ENCODE peak calls at places on chromosomes 7 and 10, in six cellular contexts. One of them, this sample, is unnamed. For H3K27me3 and H3K36me3, the result is how much of the 10 kb centered on the place peaks cover.

GRCh38 chr7:99232082-99232770 is 24.3 kb upstream of the KPNA7 start:
- DNase-seq in transverse colon: no peak
- DNase-seq in cardiac muscle cell: no peak
- DNase-seq in stomach: no peak
- DNase-seq in CD8-positive, alpha-beta T cell: no peak
- DNase-seq in SJSA1: no peak
- DNase-seq in this sample: no peak

GRCh38 chr7:41051062-41051461 is 651.8 kb downstream of the INHBA start:
- DNase-seq in transverse colon: no peak
- DNase-seq in cardiac muscle cell: no peak
- DNase-seq in stomach: no peak
- DNase-seq in CD8-positive, alpha-beta T cell: no peak
- DNase-seq in SJSA1: no peak
- DNase-seq in this sample: no peak

GRCh38 chr7:154409703-154410311 is 357.6 kb downstream of the DPP6 start:
- DNase-seq in transverse colon: no peak
- DNase-seq in cardiac muscle cell: peak
- DNase-seq in stomach: no peak
- DNase-seq in CD8-positive, alpha-beta T cell: no peak
- DNase-seq in SJSA1: no peak
- DNase-seq in this sample: no peak

GRCh38 chr7:157475601-157476000 is 138.8 kb downstream of the DNAJB6 start:
- DNase-seq in transverse colon: no peak
- DNase-seq in cardiac muscle cell: no peak
- DNase-seq in stomach: peak
- DNase-seq in CD8-positive, alpha-beta T cell: no peak
- DNase-seq in SJSA1: peak
- DNase-seq in this sample: no peak

GRCh38 chr7:118777308-118777707 is 552.8 kb downstream of the ANKRD7 start:
- DNase-seq in transverse colon: no peak
- DNase-seq in cardiac muscle cell: no peak
- DNase-seq in stomach: no peak
- DNase-seq in CD8-positive, alpha-beta T cell: no peak
- DNase-seq in SJSA1: no peak
- DNase-seq in this sample: no peak

GRCh38 chr7:28856656-28857055 is 101.5 kb downstream of the TRIL start:
- DNase-seq in transverse colon: no peak
- DNase-seq in cardiac muscle cell: no peak
- DNase-seq in stomach: no peak
- DNase-seq in CD8-positive, alpha-beta T cell: no peak
- DNase-seq in SJSA1: no peak
- DNase-seq in this sample: no peak

GRCh38 chr7:71753236-71753635 is 621.3 kb downstream of the GALNT17 start:
- DNase-seq in transverse colon: no peak
- DNase-seq in cardiac muscle cell: no peak
- DNase-seq in stomach: no peak
- DNase-seq in CD8-positive, alpha-beta T cell: no peak
- DNase-seq in SJSA1: no peak
- DNase-seq in this sample: no peak

GRCh38 chr7:116231543-116232401 is 21.4 kb downstream of the TES start:
- DNase-seq in transverse colon: no peak
- DNase-seq in cardiac muscle cell: peak
- DNase-seq in stomach: no peak
- DNase-seq in CD8-positive, alpha-beta T cell: no peak
- DNase-seq in SJSA1: no peak
- DNase-seq in this sample: no peak

GRCh38 chr10:88791924-88792323 is 10.6 kb upstream of the LIPM start:
- DNase-seq in transverse colon: no peak
- DNase-seq in cardiac muscle cell: peak
- DNase-seq in stomach: no peak
- DNase-seq in CD8-positive, alpha-beta T cell: no peak
- DNase-seq in SJSA1: peak
- DNase-seq in this sample: no peak

GRCh38 chr10:49558194-49558593 is 19.3 kb upstream of the ERCC6 start:
- DNase-seq in transverse colon: no peak
- DNase-seq in cardiac muscle cell: peak
- DNase-seq in stomach: no peak
- DNase-seq in CD8-positive, alpha-beta T cell: no peak
- DNase-seq in SJSA1: no peak
- DNase-seq in this sample: no peak

GRCh38 chr7:2621948-2622640 is 9.7 kb upstream of the TTYH3 start:
- DNase-seq in transverse colon: no peak
- DNase-seq in cardiac muscle cell: peak
- DNase-seq in stomach: no peak
- DNase-seq in CD8-positive, alpha-beta T cell: no peak
- DNase-seq in SJSA1: no peak
- DNase-seq in this sample: no peak

GRCh38 chr7:115009736-115010435 is 88.0 kb downstream of the MDFIC start:
- DNase-seq in transverse colon: peak
- DNase-seq in cardiac muscle cell: peak
- DNase-seq in stomach: no peak
- DNase-seq in CD8-positive, alpha-beta T cell: no peak
- DNase-seq in SJSA1: no peak
- DNase-seq in this sample: peak

GRCh38 chr10:17660921-17661320 is 17.0 kb downstream of the STAM start:
- DNase-seq in transverse colon: no peak
- DNase-seq in cardiac muscle cell: no peak
- DNase-seq in stomach: no peak
- DNase-seq in CD8-positive, alpha-beta T cell: no peak
- DNase-seq in SJSA1: no peak
- DNase-seq in this sample: no peak

GRCh38 chr7:94382746-94383145 is 11.9 kb upstream of the COL1A2 start:
- DNase-seq in transverse colon: no peak
- DNase-seq in cardiac muscle cell: no peak
- DNase-seq in stomach: no peak
- DNase-seq in CD8-positive, alpha-beta T cell: no peak
- DNase-seq in SJSA1: no peak
- DNase-seq in this sample: no peak

GRCh38 chr10:126153686-126154628 is 234.3 kb downstream of the ADAM12 start:
- DNase-seq in transverse colon: no peak
- DNase-seq in cardiac muscle cell: peak
- DNase-seq in stomach: no peak
- DNase-seq in CD8-positive, alpha-beta T cell: no peak
- DNase-seq in SJSA1: no peak
- DNase-seq in this sample: no peak

GRCh38 chr10:71650397-71650796 is 69.2 kb downstream of the C10orf105 start:
- DNase-seq in transverse colon: no peak
- DNase-seq in cardiac muscle cell: no peak
- DNase-seq in stomach: no peak
- DNase-seq in CD8-positive, alpha-beta T cell: no peak
- DNase-seq in SJSA1: no peak
- DNase-seq in this sample: no peak

GRCh38 chr10:15313844-15314243 is 57.2 kb downstream of the FAM171A1 start:
- DNase-seq in transverse colon: no peak
- DNase-seq in cardiac muscle cell: peak
- DNase-seq in stomach: no peak
- DNase-seq in CD8-positive, alpha-beta T cell: no peak
- DNase-seq in SJSA1: no peak
- DNase-seq in this sample: no peak

GRCh38 chr7:128792471-128793183 is 859 bp downstream of the CCDC136 start:
- DNase-seq in transverse colon: no peak
- DNase-seq in cardiac muscle cell: no peak
- DNase-seq in stomach: no peak
- DNase-seq in CD8-positive, alpha-beta T cell: no peak
- DNase-seq in SJSA1: no peak
- DNase-seq in this sample: no peak

GRCh38 chr7:157621131-157621681 is 284.4 kb downstream of the DNAJB6 start:
- DNase-seq in transverse colon: no peak
- DNase-seq in cardiac muscle cell: no peak
- DNase-seq in stomach: no peak
- DNase-seq in CD8-positive, alpha-beta T cell: no peak
- DNase-seq in SJSA1: no peak
- DNase-seq in this sample: no peak

GRCh38 chr7:28236560-28236959 is 56.0 kb upstream of the JAZF1 start:
- DNase-seq in transverse colon: no peak
- DNase-seq in cardiac muscle cell: no peak
- DNase-seq in stomach: no peak
- DNase-seq in CD8-positive, alpha-beta T cell: no peak
- DNase-seq in SJSA1: no peak
- DNase-seq in this sample: no peak

GRCh38 chr10:63666836-63667383 is 145.7 kb downstream of the REEP3 start:
- DNase-seq in transverse colon: no peak
- DNase-seq in cardiac muscle cell: peak
- DNase-seq in stomach: no peak
- DNase-seq in CD8-positive, alpha-beta T cell: no peak
- DNase-seq in SJSA1: no peak
- DNase-seq in this sample: peak

GRCh38 chr7:139854803-139855497 is 25.9 kb downstream of the TBXAS1 start:
- DNase-seq in transverse colon: no peak
- DNase-seq in cardiac muscle cell: no peak
- DNase-seq in stomach: no peak
- DNase-seq in CD8-positive, alpha-beta T cell: no peak
- DNase-seq in SJSA1: no peak
- DNase-seq in this sample: no peak

GRCh38 chr10:5527332-5528200 is 2.8 kb downstream of the CALML3 start:
- DNase-seq in transverse colon: peak
- DNase-seq in cardiac muscle cell: no peak
- DNase-seq in stomach: peak
- DNase-seq in CD8-positive, alpha-beta T cell: no peak
- DNase-seq in SJSA1: no peak
- DNase-seq in this sample: no peak

GRCh38 chr10:60298408-60299389 is 91.0 kb downstream of the ANK3 start:
- DNase-seq in transverse colon: no peak
- DNase-seq in cardiac muscle cell: no peak
- DNase-seq in stomach: no peak
- DNase-seq in CD8-positive, alpha-beta T cell: no peak
- DNase-seq in SJSA1: no peak
- DNase-seq in this sample: no peak

GRCh38 chr10:50641636-50642035 is 17.9 kb upstream of the SGMS1 start:
- DNase-seq in transverse colon: no peak
- DNase-seq in cardiac muscle cell: no peak
- DNase-seq in stomach: no peak
- DNase-seq in CD8-positive, alpha-beta T cell: no peak
- DNase-seq in SJSA1: no peak
- DNase-seq in this sample: no peak

DNA sequence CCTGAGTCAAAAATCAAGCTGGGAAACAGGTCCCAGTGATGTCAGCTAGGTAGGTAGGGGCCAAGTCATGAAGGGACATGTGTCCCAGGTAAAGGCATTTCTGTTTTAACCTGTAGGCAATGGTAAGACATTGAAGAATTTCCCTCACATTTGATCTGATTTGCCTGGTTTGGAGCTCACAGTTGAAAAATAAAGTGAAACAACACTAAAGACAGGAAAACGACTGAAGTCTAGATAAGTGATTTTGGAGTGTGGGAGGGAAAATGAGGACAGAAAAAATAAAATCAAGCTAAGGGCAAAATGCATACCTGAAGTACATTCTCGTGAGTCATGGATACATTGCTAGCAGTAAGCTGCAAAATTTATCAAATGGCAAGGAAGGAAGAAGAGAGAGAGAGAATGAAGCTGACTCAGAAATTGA is 169.9 kb downstream of the SKIDA1 start:
- DNase-seq in transverse colon: no peak
- DNase-seq in cardiac muscle cell: peak
- DNase-seq in stomach: no peak
- DNase-seq in CD8-positive, alpha-beta T cell: no peak
- DNase-seq in SJSA1: no peak
- DNase-seq in this sample: no peak
- H3K4me3 ChIP-seq in transverse colon: no peak
- H3K4me3 ChIP-seq in cardiac muscle cell: no peak
- H3K4me3 ChIP-seq in stomach: no peak
- H3K4me3 ChIP-seq in CD8-positive, alpha-beta T cell: no peak
- H3K4me3 ChIP-seq in SJSA1: no peak
- H3K4me3 ChIP-seq in this sample: no peak

GRCh38 chr7:72793791-72794190 is 34.2 kb downstream of the TYW1B start:
- DNase-seq in transverse colon: no peak
- DNase-seq in cardiac muscle cell: no peak
- DNase-seq in stomach: no peak
- DNase-seq in CD8-positive, alpha-beta T cell: no peak
- DNase-seq in SJSA1: no peak
- DNase-seq in this sample: no peak
- H3K27me3 ChIP-seq in transverse colon: under half
- H3K27me3 ChIP-seq in cardiac muscle cell: under half
- H3K27me3 ChIP-seq in stomach: under half
- H3K27me3 ChIP-seq in CD8-positive, alpha-beta T cell: under half
- H3K27me3 ChIP-seq in SJSA1: under half
- H3K27me3 ChIP-seq in this sample: under half

GRCh38 chr10:9786101-9786500 is 1231.6 kb upstream of the CELF2 start:
- DNase-seq in transverse colon: no peak
- DNase-seq in cardiac muscle cell: peak
- DNase-seq in stomach: no peak
- DNase-seq in CD8-positive, alpha-beta T cell: no peak
- DNase-seq in SJSA1: no peak
- DNase-seq in this sample: no peak
- H3K36me3 ChIP-seq in transverse colon: under half
- H3K36me3 ChIP-seq in cardiac muscle cell: under half
- H3K36me3 ChIP-seq in stomach: under half
- H3K36me3 ChIP-seq in CD8-positive, alpha-beta T cell: under half
- H3K36me3 ChIP-seq in SJSA1: under half
- H3K36me3 ChIP-seq in this sample: under half

GRCh38 chr10:3471497-3471896 is 298.9 kb upstream of the PITRM1 start:
- DNase-seq in transverse colon: no peak
- DNase-seq in cardiac muscle cell: no peak
- DNase-seq in stomach: no peak
- DNase-seq in CD8-positive, alpha-beta T cell: no peak
- DNase-seq in SJSA1: no peak
- DNase-seq in this sample: no peak

GRCh38 chr10:3472705-3473078 is 300.1 kb upstream of the PITRM1 start:
- DNase-seq in transverse colon: no peak
- DNase-seq in cardiac muscle cell: peak
- DNase-seq in stomach: no peak
- DNase-seq in CD8-positive, alpha-beta T cell: no peak
- DNase-seq in SJSA1: no peak
- DNase-seq in this sample: no peak

GRCh38 chr10:3473271-3473670 is 300.7 kb upstream of the PITRM1 start:
- DNase-seq in transverse colon: no peak
- DNase-seq in cardiac muscle cell: no peak
- DNase-seq in stomach: no peak
- DNase-seq in CD8-positive, alpha-beta T cell: no peak
- DNase-seq in SJSA1: no peak
- DNase-seq in this sample: no peak

GRCh38 chr10:3470191-3470590 is 297.6 kb upstream of the PITRM1 start:
- DNase-seq in transverse colon: no peak
- DNase-seq in cardiac muscle cell: no peak
- DNase-seq in stomach: no peak
- DNase-seq in CD8-positive, alpha-beta T cell: no peak
- DNase-seq in SJSA1: no peak
- DNase-seq in this sample: no peak

DNA sequence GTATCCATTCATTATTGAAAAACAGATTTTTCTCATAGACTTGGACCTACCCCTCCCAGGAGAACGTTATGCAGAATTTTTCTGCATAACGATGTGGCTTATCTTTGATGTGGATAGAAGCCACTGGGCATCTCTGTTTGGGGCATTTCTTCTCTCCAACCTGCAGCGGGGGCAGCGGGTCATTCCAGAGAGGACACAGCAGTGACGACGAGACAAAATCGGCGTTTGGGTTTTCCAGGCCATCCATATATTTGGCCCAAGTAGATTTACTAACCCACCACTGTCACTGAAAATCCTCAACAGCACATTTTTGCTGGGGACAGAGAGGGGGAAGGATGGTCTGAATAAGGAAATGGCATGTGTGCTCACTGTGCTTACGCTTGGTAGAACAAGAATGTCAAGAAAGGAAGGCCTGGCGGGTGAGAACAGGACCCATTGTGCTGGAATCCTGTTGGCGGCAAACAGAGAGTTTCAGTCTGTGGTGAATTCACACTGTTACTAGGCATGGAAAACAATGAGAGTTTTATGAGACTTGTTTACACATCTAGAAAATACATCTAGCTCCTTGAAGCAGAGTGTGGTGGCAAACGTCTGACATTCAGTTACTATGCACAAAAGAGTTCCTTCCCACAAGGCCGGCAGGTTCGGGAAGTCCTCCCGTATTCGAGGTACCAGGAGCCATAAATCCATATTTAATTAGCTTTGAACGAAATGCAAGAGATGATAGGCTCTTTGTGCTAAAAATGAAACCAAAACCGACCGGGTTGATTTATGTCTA is 299.5 kb upstream of the PITRM1 start:
- DNase-seq in transverse colon: peak
- DNase-seq in cardiac muscle cell: no peak
- DNase-seq in stomach: no peak
- DNase-seq in CD8-positive, alpha-beta T cell: no peak
- DNase-seq in SJSA1: peak
- DNase-seq in this sample: no peak
- H3K4me3 ChIP-seq in transverse colon: no peak
- H3K4me3 ChIP-seq in cardiac muscle cell: no peak
- H3K4me3 ChIP-seq in stomach: peak
- H3K4me3 ChIP-seq in CD8-positive, alpha-beta T cell: peak
- H3K4me3 ChIP-seq in SJSA1: no peak
- H3K4me3 ChIP-seq in this sample: no peak